ENCODE peak calls at places on chromosomes 13 and 19, in ten cellular contexts. X is colonic mucosa; Q is CD4-positive, alpha-beta T cell; W is HL-60; T is PC-9; F is cardiac fibroblast; R is NCI-H2171; E is MG63; A is A549; Z is GM12891. N is an unnamed sample.

GRCh38 chr19:49528211-49528771 is 488 bp downstream of the RCN3 start:
- DNase-seq in X (no peak), Q (no peak), W (no peak), T (no peak), F (peak), R (no peak), E (peak), A (no peak), Z (no peak), N (no peak)

GRCh38 chr19:10882108-10882457 is 10.7 kb downstream of the CARM1 start:
- DNase-seq in X (no peak), Q (no peak), W (no peak), T (no peak), F (no peak), R (no peak), E (no peak), A (no peak), Z (no peak), N (no peak)

GRCh38 chr13:72290962-72291681 is 424.1 kb upstream of the DACH1 start:
- DNase-seq in X (no peak), Q (no peak), W (no peak), T (peak), F (peak), R (no peak), E (peak), A (no peak), Z (no peak), N (peak)

GRCh38 chr19:54662730-54663129 is at the start of gene LILRB4:
- DNase-seq in X (no peak), Q (no peak), W (peak), T (no peak), F (no peak), R (no peak), E (no peak), A (no peak), Z (peak), N (no peak)

GRCh38 chr19:50465986-50466771 is 10.1 kb upstream of the EMC10 start:
- DNase-seq in X (peak), Q (no peak), W (no peak), T (peak), F (no peak), R (no peak), E (no peak), A (peak), Z (no peak), N (no peak)

GRCh38 chr13:112840472-112841302 is 128.3 kb upstream of the MCF2L start:
- DNase-seq in X (no peak), Q (peak), W (no peak), T (no peak), F (no peak), R (no peak), E (no peak), A (no peak), Z (no peak), N (no peak)

GRCh38 chr19:9923440-9923839 is 12.9 kb downstream of the OLFM2 start:
- DNase-seq in X (no peak), Q (no peak), W (no peak), T (no peak), F (no peak), R (no peak), E (no peak), A (no peak), Z (no peak), N (no peak)

GRCh38 chr13:95533545-95534135 is 18.9 kb upstream of the CLDN10 start:
- DNase-seq in X (peak), Q (no peak), W (no peak), T (no peak), F (no peak), R (no peak), E (no peak), A (no peak), Z (no peak), N (no peak)

GRCh38 chr19:10690351-10690781 is 10.9 kb upstream of the QTRT1 start:
- DNase-seq in X (no peak), Q (no peak), W (no peak), T (no peak), F (peak), R (no peak), E (no peak), A (no peak), Z (no peak), N (no peak)

GRCh38 chr13:27020415-27020814 is 151.2 kb downstream of the USP12 start:
- DNase-seq in X (no peak), Q (no peak), W (no peak), T (no peak), F (no peak), R (no peak), E (no peak), A (no peak), Z (no peak), N (no peak)

GRCh38 chr13:113122571-113123225 is at the start of gene F10:
- DNase-seq in X (peak), Q (no peak), W (no peak), T (no peak), F (peak), R (no peak), E (no peak), A (no peak), Z (no peak), N (peak)

GRCh38 chr19:10009269-10009665 is 1.0 kb downstream of the COL5A3 start:
- DNase-seq in X (peak), Q (peak), W (no peak), T (no peak), F (peak), R (no peak), E (peak), A (no peak), Z (no peak), N (peak)

GRCh38 chr13:80469841-80470378 is 129.0 kb upstream of the SPRY2 start:
- DNase-seq in X (peak), Q (no peak), W (peak), T (no peak), F (peak), R (no peak), E (peak), A (peak), Z (no peak), N (peak)

GRCh38 chr19:1123885-1124677 is 20.3 kb downstream of the GPX4 start:
- DNase-seq in X (no peak), Q (no peak), W (no peak), T (no peak), F (no peak), R (no peak), E (no peak), A (no peak), Z (no peak), N (no peak)

GRCh38 chr13:27446986-27447583 is 3.3 kb downstream of the MTIF3 start:
- DNase-seq in X (no peak), Q (no peak), W (no peak), T (no peak), F (no peak), R (no peak), E (no peak), A (no peak), Z (no peak), N (no peak)

GRCh38 chr13:30572859-30573275 is 44.9 kb upstream of the USPL1 start:
- DNase-seq in X (no peak), Q (no peak), W (no peak), T (no peak), F (peak), R (no peak), E (peak), A (peak), Z (no peak), N (peak)

N was measured in astrocyte of the spinal cord.